ENCODE peak calls at places on chromosome 2, in seven cellular contexts. S, R, Q, D, W, C and K are unnamed samples.
A peak's percentile ranks its signal among the peaks of the same experiment; 100 is the strongest.

GRCh38 chr2:54454922-54455583 is 1.1 kb upstream of the SPTBN1 start:
- DNase-seq in R (no peak), D (no peak), C (no peak), S (no peak), Q (peak; percentile 64), W (no peak), K (no peak)

GRCh38 chr2:111069722-111070121 is 51.0 kb upstream of the BCL2L11 start:
- DNase-seq in D (no peak), Q (no peak), S (no peak), W (no peak), R (no peak), C (no peak), K (no peak)

GRCh38 chr2:108219688-108220087 is 20.1 kb upstream of the SULT1C3 start:
- DNase-seq in S (no peak), R (no peak), C (no peak), Q (no peak), D (no peak), W (no peak), K (no peak)

GRCh38 chr2:54015809-54016703 is 45.3 kb upstream of the PSME4 start:
- DNase-seq in Q (no peak), W (no peak), D (no peak), R (peak; percentile 31), S (no peak), C (peak; percentile 36), K (no peak)

GRCh38 chr2:62654423-62654791 is 51.1 kb upstream of the EHBP1 start:
- DNase-seq in Q (no peak), C (peak; percentile 59), R (no peak), S (no peak), D (no peak), W (no peak), K (no peak)

GRCh38 chr2:176104338-176105077 is 2.6 kb upstream of the HOXD11 start:
- DNase-seq in W (no peak), R (no peak), Q (no peak), D (no peak), C (peak; percentile 48), S (no peak), K (no peak)

GRCh38 chr2:32933756-32934095 is 13.0 kb upstream of the LTBP1 start:
- DNase-seq in Q (no peak), W (no peak), C (no peak), D (no peak), R (no peak), S (no peak), K (no peak)

GRCh38 chr2:16466821-16467151 is 198.8 kb downstream of the CYRIA start:
- DNase-seq in S (no peak), D (no peak), Q (no peak), R (no peak), C (no peak), W (no peak), K (no peak)

GRCh38 chr2:189016311-189016830 is 42.2 kb downstream of the COL3A1 start:
- DNase-seq in S (no peak), R (no peak), W (no peak), D (no peak), Q (no peak), C (no peak), K (no peak)

GRCh38 chr2:66456183-66457041 is 21.5 kb downstream of the MEIS1 start:
- DNase-seq in D (no peak), C (no peak), S (no peak), R (no peak), W (no peak), Q (no peak), K (no peak)

GRCh38 chr2:165120740-165121467 is 82.9 kb downstream of the SCN3A start:
- DNase-seq in R (no peak), Q (no peak), C (no peak), S (no peak), D (no peak), W (no peak), K (peak; percentile 9)

GRCh38 chr2:98800330-98801064 is 69.6 kb upstream of the MGAT4A start:
- DNase-seq in Q (no peak), C (no peak), D (no peak), R (no peak), W (no peak), S (no peak), K (peak; percentile 8)

GRCh38 chr2:201996006-201996405 is 37.6 kb upstream of the FZD7 start:
- DNase-seq in W (no peak), C (no peak), S (no peak), D (no peak), R (no peak), Q (no peak), K (no peak)

GRCh38 chr2:105454801-105455485 is 56.1 kb upstream of the FHL2 start:
- DNase-seq in D (no peak), R (peak; percentile 67), Q (no peak), W (no peak), C (peak; percentile 68), S (no peak), K (peak; percentile 80)

GRCh38 chr2:29184531-29184930 is 69.3 kb downstream of the CLIP4 start:
- DNase-seq in D (no peak), S (no peak), R (no peak), C (no peak), W (no peak), Q (no peak), K (no peak)